ENCODE peak calls at places on chromosomes 11 and 22, in four cellular contexts. D is iPS DF 19.7, T is fibroblast of the aortic adventitia, E is nephron progenitor cell. U is an unnamed sample.

GRCh38 chr11:121318848-121319834 is 26.6 kb downstream of the SC5D start:
- DNase-seq in E (peak; percentile 25), T (peak; percentile 68), D (no peak), U (peak; percentile 57)

GRCh38 chr11:3617990-3618389 is 23.8 kb downstream of the ART5 start:
- DNase-seq in E (no peak), T (no peak), D (no peak), U (no peak)

GRCh38 chr11:105265859-105266258 is 126.3 kb upstream of the CARD18 start:
- DNase-seq in D (no peak), T (peak; percentile 49), E (no peak), U (peak; percentile 25)

GRCh38 chr11:134754196-134754822 is 342.3 kb upstream of the B3GAT1 start:
- DNase-seq in D (no peak), T (no peak), E (no peak), U (no peak)

GRCh38 chr11:131253885-131254204 is 116.6 kb upstream of the NTM start:
- DNase-seq in D (peak; percentile 42), T (peak; percentile 10), E (no peak), U (no peak)

GRCh38 chr11:117809236-117810055 is 12.4 kb upstream of the DSCAML1 start:
- DNase-seq in E (peak; percentile 76), T (peak; percentile 25), D (no peak), U (peak; percentile 40)

GRCh38 chr11:16793009-16793408 is 54.6 kb downstream of the C11orf58 start:
- DNase-seq in D (no peak), E (no peak), T (no peak), U (no peak)

GRCh38 chr11:117993988-117994741 is 8.0 kb downstream of the IL10RA start:
- DNase-seq in T (no peak), D (no peak), E (no peak), U (no peak)

GRCh38 chr22:37303821-37304274 is 21.5 kb downstream of the CYTH4 start:
- DNase-seq in T (peak; percentile 77), D (no peak), E (no peak), U (peak; percentile 83)